ENCODE peak calls at places on chromosomes 16 and 17, in nine cellular contexts. E, Q, S, P, Z, V, J, T and N are unnamed samples.

GRCh38 chr17:65633988-65634387 is 72.5 kb upstream of the AXIN2 start:
- DNase-seq in E (no peak), J (no peak), Q (no peak), S (no peak), Z (no peak), V (no peak), P (no peak), T (no peak), N (no peak)

GRCh38 chr17:75639771-75640555 is 6.7 kb downstream of the SMIM5 start:
- DNase-seq in Q (peak), V (no peak), E (no peak), J (no peak), P (no peak), Z (no peak), S (no peak), T (no peak), N (peak)

GRCh38 chr16:49596119-49596518 is 222.5 kb downstream of the C16orf78 start:
- DNase-seq in Q (peak), S (no peak), J (no peak), E (no peak), T (peak), P (no peak), V (no peak), Z (no peak), N (no peak)

GRCh38 chr16:86355538-86355937 is 154.8 kb upstream of the FOXF1 start:
- DNase-seq in Q (no peak), P (no peak), T (no peak), Z (peak), E (no peak), J (no peak), V (peak), S (no peak), N (no peak)

GRCh38 chr16:3755249-3755648 is 37.9 kb upstream of the TRAP1 start:
- DNase-seq in Z (no peak), V (no peak), P (no peak), S (no peak), Q (no peak), J (no peak), E (no peak), T (no peak), N (no peak)

GRCh38 chr17:28306954-28307401 is 12.0 kb upstream of the TMEM97 start:
- DNase-seq in E (no peak), Z (no peak), V (no peak), J (no peak), Q (peak), S (no peak), T (peak), P (no peak), N (no peak)

GRCh38 chr16:47461598-47462266 is 601 bp downstream of the PHKB start:
- DNase-seq in P (no peak), V (peak), Z (peak), T (no peak), S (no peak), J (no peak), E (no peak), Q (no peak), N (no peak)

GRCh38 chr16:695355-696089 is 5.3 kb upstream of the WDR24 start:
- DNase-seq in S (peak), P (peak), E (peak), Z (peak), T (peak), J (no peak), Q (peak), V (peak), N (no peak)

GRCh38 chr17:21041753-21042433 is 918 bp downstream of the USP22 start:
- DNase-seq in Z (peak), T (peak), S (peak), J (peak), P (peak), V (peak), Q (peak), E (peak), N (peak)

GRCh38 chr17:42342242-42343008 is 45.8 kb downstream of the STAT3 start:
- DNase-seq in V (peak), E (peak), S (peak), Z (no peak), Q (no peak), J (no peak), P (no peak), T (no peak), N (no peak)

GRCh38 chr16:55349867-55350266 is 25.9 kb downstream of the IRX6 start:
- DNase-seq in J (no peak), T (no peak), V (peak), P (no peak), E (no peak), S (no peak), Z (no peak), Q (no peak), N (no peak)

GRCh38 chr16:16019488-16019887 is 70.1 kb downstream of the ABCC1 start:
- DNase-seq in E (no peak), T (no peak), P (no peak), Z (peak), Q (no peak), S (no peak), V (peak), J (peak), N (no peak)

GRCh38 chr17:82943339-82943738 is 103.5 kb upstream of the ZNF750 start:
- DNase-seq in S (no peak), P (no peak), Q (no peak), T (no peak), J (no peak), E (no peak), V (no peak), Z (no peak), N (peak)

GRCh38 chr16:9898121-9898520 is 284.1 kb downstream of the GRIN2A start:
- DNase-seq in Z (no peak), Q (no peak), J (no peak), T (no peak), E (no peak), V (no peak), S (no peak), P (no peak), N (no peak)

GRCh38 chr16:49776085-49776501 is 79.8 kb downstream of the ZNF423 start:
- DNase-seq in J (no peak), E (no peak), S (no peak), Q (peak), P (no peak), V (no peak), T (peak), Z (no peak), N (no peak)

GRCh38 chr16:69131749-69132423 is 502 bp downstream of the CHTF8 start:
- DNase-seq in J (peak), P (peak), E (peak), Z (peak), T (peak), V (peak), S (peak), Q (peak), N (peak)

GRCh38 chr17:79671387-79671752 is 59.4 kb upstream of the ENPP7 start:
- DNase-seq in E (no peak), Q (no peak), Z (no peak), V (no peak), T (no peak), J (no peak), S (no peak), P (no peak), N (no peak)

GRCh38 chr16:81035975-81036750 is 521 bp downstream of the ATMIN start:
- DNase-seq in S (peak), V (peak), T (peak), E (peak), P (peak), Q (peak), Z (peak), J (no peak), N (peak)

GRCh38 chr16:7313170-7313569 is 19.5 kb upstream of the RBFOX1 start:
- DNase-seq in V (peak), P (no peak), E (no peak), J (no peak), Z (no peak), S (no peak), Q (peak), T (no peak), N (no peak)

GRCh38 chr17:63753215-63753614 is 11.6 kb upstream of the STRADA start:
- DNase-seq in Q (no peak), S (no peak), V (peak), P (no peak), Z (no peak), E (no peak), J (no peak), T (no peak), N (no peak)

GRCh38 chr17:82592751-82593589 is 55.3 kb downstream of the WDR45B start:
- DNase-seq in Q (peak), T (peak), E (peak), Z (peak), V (peak), P (peak), J (no peak), S (peak), N (peak)

GRCh38 chr17:4858880-4859260 is 25.7 kb downstream of the MINK1 start:
- DNase-seq in Z (peak), S (no peak), E (no peak), J (peak), Q (peak), P (no peak), T (no peak), V (peak), N (peak)

GRCh38 chr16:4935231-4935855 is 1.6 kb downstream of the PPL start:
- DNase-seq in Z (peak), P (no peak), Q (peak), V (peak), T (no peak), J (peak), S (no peak), E (no peak), N (peak)

GRCh38 chr16:7200320-7200719 is 132.3 kb upstream of the RBFOX1 start:
- DNase-seq in Q (no peak), V (no peak), P (no peak), T (no peak), Z (no peak), J (no peak), S (no peak), E (no peak), N (no peak)

GRCh38 chr16:6684076-6684673 is 648.5 kb upstream of the RBFOX1 start:
- DNase-seq in Z (peak), E (no peak), Q (peak), T (peak), P (no peak), S (no peak), V (peak), J (no peak), N (no peak)

GRCh38 chr16:75025766-75026165 is 26.9 kb downstream of the ZNRF1 start:
- DNase-seq in Q (no peak), J (no peak), V (peak), Z (no peak), T (no peak), E (no peak), P (no peak), S (no peak), N (no peak)

GRCh38 chr16:65180986-65181710 is 59.3 kb upstream of the CDH11 start:
- DNase-seq in Z (no peak), T (no peak), P (no peak), V (peak), E (no peak), Q (no peak), S (no peak), J (no peak), N (no peak)

GRCh38 chr16:75053791-75054555 is 55.1 kb downstream of the ZNRF1 start:
- DNase-seq in J (no peak), E (no peak), S (no peak), V (no peak), P (no peak), Q (no peak), Z (no peak), T (no peak), N (no peak)

GRCh38 chr17:12395733-12396354 is 269.8 kb upstream of the MYOCD start:
- DNase-seq in S (no peak), T (peak), J (no peak), E (no peak), V (peak), Q (peak), Z (no peak), P (no peak), N (no peak)

GRCh38 chr17:12406623-12407228 is 259.0 kb upstream of the MYOCD start:
- DNase-seq in J (no peak), E (no peak), S (no peak), Q (peak), P (no peak), Z (no peak), V (peak), T (no peak), N (no peak)

GRCh38 chr16:49463529-49463928 is 89.9 kb downstream of the C16orf78 start:
- DNase-seq in S (peak), Q (peak), T (peak), P (peak), E (peak), J (no peak), V (no peak), Z (no peak), N (no peak)

GRCh38 chr16:67244387-67245188 is 2.7 kb downstream of the FHOD1 start:
- DNase-seq in J (peak), Q (no peak), Z (peak), V (peak), S (peak), T (no peak), E (peak), P (peak), N (peak)

DNA sequence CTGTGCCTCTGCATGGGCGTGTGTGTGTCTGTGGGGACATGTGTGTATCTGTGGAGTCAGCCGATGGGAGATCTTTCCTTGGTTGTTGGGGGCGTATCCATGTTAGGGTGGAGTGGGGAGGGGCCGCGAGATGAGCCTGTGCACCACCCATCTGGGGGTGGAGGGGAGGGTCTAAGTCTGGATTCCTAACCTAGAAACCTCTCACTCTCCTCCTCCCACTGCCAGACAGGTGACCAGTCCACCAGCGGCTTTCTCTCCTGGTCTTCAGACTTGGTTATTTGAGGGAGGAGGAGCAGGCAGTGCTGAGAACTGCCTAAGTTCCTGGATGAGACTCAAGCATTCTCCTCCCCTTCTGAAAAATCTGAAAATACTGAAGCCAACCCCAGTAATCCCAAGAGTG is 881 bp upstream of the NEUROD2 start:
- DNase-seq in Q (peak), Z (no peak), S (no peak), T (peak), V (no peak), E (no peak), P (no peak), J (no peak), N (no peak)
- H3K27ac ChIP-seq in Q (no peak), Z (no peak), S (no peak), T (no peak), V (no peak), E (no peak), P (no peak), J (no peak), N (no peak)

DNA sequence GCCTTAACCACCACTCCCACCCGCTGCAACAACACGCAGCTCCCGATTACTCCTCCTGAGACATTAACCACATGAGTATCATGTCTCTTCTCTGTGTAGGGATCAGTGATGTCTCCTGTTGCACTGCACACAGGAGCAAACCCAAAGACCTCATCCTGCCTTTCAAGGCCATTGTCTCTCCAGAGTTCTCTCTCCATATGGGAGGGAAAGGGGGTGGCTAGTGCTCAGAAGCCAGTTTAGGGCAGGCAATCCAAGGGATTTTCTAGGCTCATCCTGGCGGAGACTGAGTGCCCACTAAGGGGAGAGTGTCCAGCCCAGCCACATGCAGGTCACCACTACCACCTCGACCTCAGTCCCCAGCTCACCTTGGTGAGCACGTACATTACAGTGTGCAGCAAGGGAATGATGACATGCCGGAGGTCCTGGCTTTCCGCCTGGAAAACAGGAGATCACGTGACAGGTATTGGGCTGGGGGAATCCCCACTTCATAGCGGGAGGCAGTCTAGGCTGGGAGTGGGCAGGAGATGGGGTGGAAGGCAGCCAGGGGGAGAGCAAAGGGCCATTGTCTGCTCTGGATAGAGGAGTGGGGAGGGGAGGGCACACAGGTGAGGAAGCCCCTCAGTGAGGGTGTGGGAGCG is 29.9 kb downstream of the PIK3R6 start:
- DNase-seq in Q (peak), E (no peak), V (no peak), S (no peak), T (peak), J (no peak), P (no peak), Z (peak), N (no peak)
- H3K27ac ChIP-seq in Q (no peak), E (no peak), V (no peak), S (no peak), T (no peak), J (no peak), P (no peak), Z (no peak), N (no peak)

GRCh38 chr16:88896238-88897065 is 30.0 kb upstream of the PABPN1L start:
- DNase-seq in J (no peak), Q (no peak), T (no peak), E (no peak), S (no peak), P (no peak), V (no peak), Z (no peak), N (no peak)
- H3K27ac ChIP-seq in J (no peak), Q (no peak), T (no peak), E (no peak), S (no peak), P (no peak), V (no peak), Z (no peak), N (no peak)

GRCh38 chr17:81437221-81437651 is 42.0 kb downstream of the BAHCC1 start:
- DNase-seq in P (no peak), V (peak), S (no peak), E (no peak), J (no peak), Q (no peak), Z (no peak), T (no peak), N (no peak)
- H3K27ac ChIP-seq in P (no peak), V (no peak), S (no peak), E (no peak), J (no peak), Q (peak), Z (peak), T (no peak), N (no peak)

GRCh38 chr16:11533588-11533987 is 53.1 kb downstream of the LITAF start:
- DNase-seq in Q (no peak), V (no peak), S (no peak), E (no peak), T (no peak), P (no peak), J (no peak), Z (no peak), N (no peak)

GRCh38 chr16:11534262-11534661 is 52.5 kb downstream of the LITAF start:
- DNase-seq in Q (no peak), S (no peak), J (no peak), V (peak), P (no peak), T (no peak), E (no peak), Z (no peak), N (no peak)

GRCh38 chr16:11538880-11539279 is 47.8 kb downstream of the LITAF start:
- DNase-seq in E (no peak), T (no peak), Z (no peak), Q (no peak), V (no peak), J (no peak), S (no peak), P (no peak), N (no peak)

GRCh38 chr16:11535494-11535893 is 51.2 kb downstream of the LITAF start:
- DNase-seq in T (no peak), V (no peak), Z (peak), S (no peak), E (no peak), J (no peak), Q (no peak), P (no peak), N (no peak)

GRCh38 chr16:11536104-11536866 is 50.4 kb downstream of the LITAF start:
- DNase-seq in V (no peak), Q (no peak), Z (no peak), E (no peak), P (no peak), T (no peak), J (no peak), S (no peak), N (no peak)
- H3K27ac ChIP-seq in V (no peak), Q (no peak), Z (peak), E (no peak), P (no peak), T (no peak), J (no peak), S (no peak), N (no peak)

DNA sequence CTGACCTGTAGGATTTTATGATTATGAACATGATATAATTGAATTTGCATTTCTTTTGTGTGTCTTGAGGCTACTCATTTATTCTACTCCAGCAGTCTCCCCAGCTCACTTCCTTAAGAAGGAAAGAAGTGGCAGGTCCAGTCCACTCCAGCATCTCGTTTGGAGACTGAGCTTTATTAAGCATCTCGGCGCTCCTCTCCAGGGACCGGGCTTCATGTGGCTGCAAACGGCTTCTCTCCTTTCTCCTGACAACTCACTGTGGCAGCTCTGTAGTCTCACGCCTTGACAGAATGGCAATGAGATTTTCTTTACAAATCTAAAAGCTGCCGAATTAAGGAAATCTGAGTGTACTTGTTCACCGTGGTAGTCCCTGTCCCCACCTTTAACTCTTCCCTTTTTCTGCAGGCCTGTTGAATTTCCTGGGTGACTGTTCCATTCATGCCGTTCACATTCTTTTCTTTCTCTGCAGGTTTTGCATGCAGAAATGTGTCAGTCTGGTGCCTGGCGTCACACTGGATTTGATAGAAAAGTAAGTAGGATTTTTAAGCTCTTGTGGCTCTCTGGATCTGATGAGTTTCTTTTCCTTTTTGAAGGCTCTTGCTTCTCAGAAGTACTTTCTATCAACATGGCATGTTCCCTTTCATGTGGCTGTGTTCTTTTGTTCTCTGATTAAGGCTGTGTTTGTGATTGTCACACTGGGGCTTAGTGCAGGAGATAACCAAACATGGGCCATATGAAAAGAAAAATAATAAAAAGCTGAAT is 200.5 kb upstream of the CHMP6 start:
- DNase-seq in S (no peak), E (no peak), T (no peak), P (no peak), V (peak), Q (peak), J (no peak), Z (no peak), N (no peak)
- H3K27ac ChIP-seq in S (peak), E (peak), T (no peak), P (peak), V (peak), Q (peak), J (peak), Z (peak), N (peak)

DNA sequence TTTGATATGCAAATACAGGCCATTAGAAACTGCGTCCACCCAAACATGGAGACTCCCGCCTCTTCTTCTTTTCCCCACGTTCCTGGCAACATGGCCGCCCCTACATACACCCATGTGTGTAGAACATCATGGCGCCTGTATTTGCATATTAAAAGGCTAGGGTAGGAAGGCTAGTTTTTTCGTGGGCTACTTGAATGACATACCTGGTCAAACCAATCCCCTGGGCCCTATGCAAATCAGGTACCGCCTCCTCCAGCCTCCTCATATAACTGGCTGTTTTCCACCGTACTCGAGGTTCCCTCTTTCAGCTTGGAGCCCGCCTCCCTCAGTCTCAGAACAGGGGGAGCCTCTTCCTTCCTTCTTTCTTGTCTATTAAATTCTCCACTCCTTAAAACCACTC is 840 bp upstream of the CD300LB start:
- DNase-seq in S (no peak), Q (peak), P (no peak), V (no peak), E (no peak), T (no peak), J (no peak), Z (no peak), N (no peak)
- H3K27ac ChIP-seq in S (no peak), Q (no peak), P (no peak), V (no peak), E (no peak), T (no peak), J (no peak), Z (no peak), N (peak)